ENCODE peak calls at places on chromosomes 6 and 20, in eight cellular contexts. N, X, B, G, E, M, P and Q are unnamed samples.
A peak's percentile ranks its signal among the peaks of the same experiment; 100 is the strongest.

GRCh38 chr6:137427670-137428290 is 66.4 kb downstream of the OLIG3 start:
- DNase-seq in N (no peak), X (no peak), B (no peak), G (no peak), E (no peak), M (no peak), P (no peak), Q (no peak)

GRCh38 chr6:160022793-160023192 is 53.9 kb downstream of the IGF2R start:
- DNase-seq in N (no peak), X (no peak), B (no peak), G (no peak), E (no peak), M (no peak), P (no peak), Q (no peak)

GRCh38 chr20:38343107-38343797 is 3.0 kb upstream of the LBP start:
- DNase-seq in N (no peak), X (peak; percentile 46), B (no peak), G (no peak), E (peak; percentile 84), M (no peak), P (peak; percentile 55), Q (no peak)

GRCh38 chr6:31145386-31145785 is 6.5 kb upstream of the PSORS1C2 start:
- DNase-seq in N (no peak), X (no peak), B (no peak), G (no peak), E (no peak), M (no peak), P (no peak), Q (no peak)

GRCh38 chr6:166572370-166573261 is 13.9 kb downstream of the RAMACL start:
- DNase-seq in N (no peak), X (peak; percentile 98), B (peak; percentile 50), G (no peak), E (no peak), M (peak; percentile 58), P (no peak), Q (no peak)

GRCh38 chr6:33132121-33132524 is 56.3 kb downstream of the HLA-DPB1 start:
- DNase-seq in N (no peak), X (no peak), B (no peak), G (no peak), E (no peak), M (no peak), P (no peak), Q (no peak)

GRCh38 chr6:143055213-143055612 is 5.5 kb upstream of the AIG1 start:
- DNase-seq in N (no peak), X (no peak), B (no peak), G (no peak), E (no peak), M (no peak), P (no peak), Q (no peak)

GRCh38 chr20:49685809-49686208 is 27.9 kb downstream of the B4GALT5 start:
- DNase-seq in N (no peak), X (peak; percentile 72), B (no peak), G (no peak), E (no peak), M (no peak), P (no peak), Q (no peak)

GRCh38 chr6:134446228-134446848 is 128.4 kb upstream of the SGK1 start:
- DNase-seq in N (no peak), X (peak; percentile 78), B (peak; percentile 33), G (no peak), E (no peak), M (no peak), P (no peak), Q (no peak)

GRCh38 chr6:21808045-21808470 is 214.5 kb downstream of the SOX4 start:
- DNase-seq in N (no peak), X (peak; percentile 78), B (no peak), G (no peak), E (no peak), M (peak; percentile 39), P (no peak), Q (no peak)

GRCh38 chr20:7806831-7807230 is 133.4 kb downstream of the HAO1 start:
- DNase-seq in N (no peak), X (no peak), B (no peak), G (no peak), E (no peak), M (no peak), P (no peak), Q (no peak)

GRCh38 chr6:169960891-169961611 is 209.6 kb downstream of the ERMARD start:
- DNase-seq in N (no peak), X (no peak), B (peak; percentile 24), G (no peak), E (no peak), M (peak; percentile 44), P (no peak), Q (no peak)

GRCh38 chr6:157985378-157986155 is 3.9 kb downstream of the SYNJ2 start:
- DNase-seq in N (no peak), X (no peak), B (no peak), G (no peak), E (peak; percentile 100), M (no peak), P (no peak), Q (no peak)

GRCh38 chr20:56934888-56935287 is 305.8 kb downstream of the TFAP2C start:
- DNase-seq in N (no peak), X (no peak), B (no peak), G (no peak), E (no peak), M (no peak), P (no peak), Q (no peak)

GRCh38 chr20:56928007-56928406 is 298.9 kb downstream of the TFAP2C start:
- DNase-seq in N (no peak), X (no peak), B (no peak), G (no peak), E (no peak), M (no peak), P (no peak), Q (no peak)

GRCh38 chr20:56933331-56933698 is 304.2 kb downstream of the TFAP2C start:
- DNase-seq in N (no peak), X (no peak), B (no peak), G (no peak), E (no peak), M (no peak), P (no peak), Q (no peak)

GRCh38 chr20:56929606-56930005 is 300.5 kb downstream of the TFAP2C start:
- DNase-seq in N (no peak), X (no peak), B (no peak), G (no peak), E (no peak), M (no peak), P (no peak), Q (no peak)

DNA sequence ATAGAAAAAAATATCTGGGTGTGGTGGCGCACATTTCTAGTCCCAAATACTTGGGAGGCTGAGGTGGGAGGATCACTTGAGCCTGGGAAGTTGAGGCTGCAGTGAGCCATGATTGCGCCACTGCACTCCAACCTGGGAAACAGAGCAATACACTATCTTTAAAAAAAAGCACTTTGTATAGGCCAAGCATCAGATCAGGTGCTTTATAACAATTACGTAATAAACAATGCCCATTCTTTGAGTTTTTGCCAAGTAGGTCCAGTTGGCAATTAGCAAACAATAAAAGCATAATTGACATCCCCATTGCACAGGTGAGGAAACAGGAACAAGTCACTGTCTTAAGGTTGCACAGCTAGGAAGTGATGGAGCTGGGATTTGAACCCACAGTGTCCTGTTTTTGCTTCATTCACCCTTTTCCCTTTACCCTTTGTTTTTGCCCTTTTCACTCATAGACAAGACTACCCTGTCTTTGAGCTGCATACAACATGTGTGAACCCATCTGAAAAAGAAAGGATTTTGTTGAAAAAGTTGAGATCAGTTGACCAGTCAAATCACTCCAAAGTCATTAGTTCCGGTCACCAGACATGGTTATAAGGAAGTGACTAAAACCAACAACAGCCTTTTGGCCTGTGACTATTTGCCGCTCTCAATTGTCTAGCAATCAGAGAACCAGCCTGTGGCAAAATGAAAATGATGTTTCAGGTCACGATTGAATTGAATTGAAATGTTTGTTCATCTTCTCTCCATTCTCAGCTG is 303.6 kb downstream of the TFAP2C start:
- DNase-seq in N (no peak), X (no peak), B (no peak), G (no peak), E (no peak), M (no peak), P (no peak), Q (no peak)
- H3K4me1 ChIP-seq in N (no peaks in the 10 kb centered on the region), X (no peaks in the 10 kb centered on the region), B (no peaks in the 10 kb centered on the region), G (no peaks in the 10 kb centered on the region), E (no peaks in the 10 kb centered on the region), M (peaks cover 16% of the 10 kb centered on the region), P (no peaks in the 10 kb centered on the region), Q (no peaks in the 10 kb centered on the region)

GRCh38 chr20:831956-832355 is 1.6 kb upstream of the FAM110A start:
- DNase-seq in N (no peak), X (no peak), B (no peak), G (no peak), E (no peak), M (no peak), P (no peak), Q (no peak)
- TF ChIP-seq RAD21 in N (no peak), X (no peak), B (no peak), G (no peak), E (no peak), M (no peak), P (no peak), Q (no peak)

GRCh38 chr6:156283091-156283490 is 494.1 kb upstream of the ARID1B start:
- DNase-seq in N (no peak), X (no peak), B (no peak), G (no peak), E (no peak), M (no peak), P (no peak), Q (no peak)

GRCh38 chr6:156282087-156282486 is 495.1 kb upstream of the ARID1B start:
- DNase-seq in N (no peak), X (no peak), B (no peak), G (no peak), E (no peak), M (no peak), P (no peak), Q (no peak)

GRCh38 chr6:156280131-156280530 is 497.0 kb upstream of the ARID1B start:
- DNase-seq in N (no peak), X (no peak), B (peak; percentile 50), G (no peak), E (no peak), M (no peak), P (no peak), Q (no peak)

DNA sequence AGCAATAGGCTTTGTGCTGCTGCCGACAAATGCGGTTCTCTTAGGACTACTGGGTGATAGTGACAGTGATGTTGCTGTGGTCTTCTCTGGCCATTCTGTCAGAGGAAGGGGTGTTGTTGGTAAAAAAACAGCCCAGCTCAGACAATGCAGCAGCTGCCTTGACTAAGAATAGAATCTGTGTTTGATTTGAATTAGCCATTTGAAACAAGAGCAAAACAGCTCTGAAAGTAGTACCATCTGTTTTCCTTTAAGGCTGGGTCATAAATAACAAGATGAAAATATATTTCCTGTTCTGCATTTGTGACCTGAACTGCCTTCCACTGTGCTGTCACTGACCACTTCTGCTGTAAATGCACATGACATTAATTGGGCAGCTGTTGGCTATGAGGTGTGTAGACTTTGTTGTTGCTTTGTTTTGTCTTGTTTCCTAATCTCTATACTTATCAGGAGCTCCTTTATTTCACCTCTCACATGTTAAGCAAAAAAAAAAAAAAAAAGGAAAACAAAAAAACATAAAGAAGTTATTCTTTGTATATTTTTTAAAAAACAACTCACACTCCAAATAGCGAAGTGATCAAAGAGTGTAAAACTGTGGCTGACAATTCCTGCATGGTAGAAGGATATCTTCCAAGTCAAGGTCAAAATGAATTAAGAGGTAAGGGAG is 497.7 kb upstream of the ARID1B start:
- DNase-seq in N (no peak), X (no peak), B (peak; percentile 61), G (no peak), E (no peak), M (no peak), P (no peak), Q (peak; percentile 28)
- H3K4me3 ChIP-seq in N (no peak overlapping the region), X (no peak overlapping the region), B (no peak overlapping the region), G (no peak overlapping the region), E (no peak overlapping the region), M (no peak overlapping the region), P (no peak overlapping the region), Q (no peak overlapping the region)

GRCh38 chr6:3326981-3327380 is 68.2 kb downstream of the PSMG4 start:
- DNase-seq in N (no peak), X (no peak), B (no peak), G (no peak), E (no peak), M (no peak), P (no peak), Q (no peak)
- H3K4me1 ChIP-seq in N (peaks cover 53% of the 10 kb centered on the region), X (peaks cover 7% of the 10 kb centered on the region), B (peaks cover 5% of the 10 kb centered on the region), G (no peaks in the 10 kb centered on the region), E (no peaks in the 10 kb centered on the region), M (peaks cover 3% of the 10 kb centered on the region), P (peaks cover 26% of the 10 kb centered on the region), Q (peaks cover 5% of the 10 kb centered on the region)